ENCODE peak calls at places on chromosomes 4 and X, in four cellular contexts. One of them, this sample, is unnamed.

GRCh38 chr4:145735330-145735638 is 55.3 kb downstream of the C4orf51 start:
- DNase-seq in fibroblast of lung: peak; percentile 56
- DNase-seq in hepatocyte: peak; percentile 75
- DNase-seq in CD4-positive, CD25-positive, alpha-beta regulatory T cell: no peak
- DNase-seq in this sample: no peak

GRCh38 chr4:7423801-7424552 is 10.8 kb downstream of the PSAPL1 start:
- DNase-seq in fibroblast of lung: no peak
- DNase-seq in hepatocyte: no peak
- DNase-seq in CD4-positive, CD25-positive, alpha-beta regulatory T cell: no peak
- DNase-seq in this sample: no peak

GRCh38 chr4:159229164-159229563 is 126.3 kb downstream of the RAPGEF2 start:
- DNase-seq in fibroblast of lung: peak; percentile 80
- DNase-seq in hepatocyte: peak; percentile 68
- DNase-seq in CD4-positive, CD25-positive, alpha-beta regulatory T cell: no peak
- DNase-seq in this sample: no peak

GRCh38 chr4:178010596-178010995 is 568.4 kb upstream of the AGA start:
- DNase-seq in fibroblast of lung: no peak
- DNase-seq in hepatocyte: no peak
- DNase-seq in CD4-positive, CD25-positive, alpha-beta regulatory T cell: no peak
- DNase-seq in this sample: no peak

GRCh38 chr4:142036795-142037583 is 400.6 kb downstream of the IL15 start:
- DNase-seq in fibroblast of lung: no peak
- DNase-seq in hepatocyte: no peak
- DNase-seq in CD4-positive, CD25-positive, alpha-beta regulatory T cell: no peak
- DNase-seq in this sample: no peak

GRCh38 chr4:55214172-55214571 is 88.8 kb upstream of the KDR start:
- DNase-seq in fibroblast of lung: no peak
- DNase-seq in hepatocyte: no peak
- DNase-seq in CD4-positive, CD25-positive, alpha-beta regulatory T cell: no peak
- DNase-seq in this sample: no peak

GRCh38 chr4:112029642-112030235 is 115.5 kb upstream of the FAM241A start:
- DNase-seq in fibroblast of lung: peak; percentile 2
- DNase-seq in hepatocyte: no peak
- DNase-seq in CD4-positive, CD25-positive, alpha-beta regulatory T cell: no peak
- DNase-seq in this sample: no peak

GRCh38 chr4:40377462-40378385 is 42.6 kb downstream of the CHRNA9 start:
- DNase-seq in fibroblast of lung: peak; percentile 31
- DNase-seq in hepatocyte: peak; percentile 48
- DNase-seq in CD4-positive, CD25-positive, alpha-beta regulatory T cell: no peak
- DNase-seq in this sample: no peak

GRCh38 chrX:3663576-3664290 is 49.7 kb downstream of the PRKX start:
- DNase-seq in fibroblast of lung: no peak
- DNase-seq in hepatocyte: no peak
- DNase-seq in CD4-positive, CD25-positive, alpha-beta regulatory T cell: no peak
- DNase-seq in this sample: no peak

GRCh38 chr4:147543039-147543438 is 62.1 kb downstream of the EDNRA start:
- DNase-seq in fibroblast of lung: peak; percentile 47
- DNase-seq in hepatocyte: no peak
- DNase-seq in CD4-positive, CD25-positive, alpha-beta regulatory T cell: no peak
- DNase-seq in this sample: no peak

GRCh38 chr4:12041828-12042227 is 613.1 kb upstream of the HS3ST1 start:
- DNase-seq in fibroblast of lung: no peak
- DNase-seq in hepatocyte: peak; percentile 13
- DNase-seq in CD4-positive, CD25-positive, alpha-beta regulatory T cell: no peak
- DNase-seq in this sample: no peak

GRCh38 chr4:20629180-20630115 is 70.8 kb upstream of the PACRGL start:
- DNase-seq in fibroblast of lung: no peak
- DNase-seq in hepatocyte: no peak
- DNase-seq in CD4-positive, CD25-positive, alpha-beta regulatory T cell: no peak
- DNase-seq in this sample: no peak

GRCh38 chr4:114180481-114180880 is 201.0 kb upstream of the ARSJ start:
- DNase-seq in fibroblast of lung: peak; percentile 85
- DNase-seq in hepatocyte: peak; percentile 79
- DNase-seq in CD4-positive, CD25-positive, alpha-beta regulatory T cell: peak; percentile 1
- DNase-seq in this sample: peak; percentile 2

GRCh38 chrX:67718926-67719325 is 175.1 kb downstream of the AR start:
- DNase-seq in fibroblast of lung: no peak
- DNase-seq in hepatocyte: no peak
- DNase-seq in CD4-positive, CD25-positive, alpha-beta regulatory T cell: no peak
- DNase-seq in this sample: no peak

GRCh38 chrX:87526281-87526680 is 8.7 kb downstream of the KLHL4 start:
- DNase-seq in fibroblast of lung: no peak
- DNase-seq in hepatocyte: no peak
- DNase-seq in CD4-positive, CD25-positive, alpha-beta regulatory T cell: no peak
- DNase-seq in this sample: no peak

GRCh38 chr4:107035711-107036601 is at the start of gene DKK2:
- DNase-seq in fibroblast of lung: no peak
- DNase-seq in hepatocyte: peak; percentile 43
- DNase-seq in CD4-positive, CD25-positive, alpha-beta regulatory T cell: no peak
- DNase-seq in this sample: no peak

GRCh38 chr4:76784237-76784636 is 113.7 kb downstream of the SOWAHB start:
- DNase-seq in fibroblast of lung: peak; percentile 7
- DNase-seq in hepatocyte: no peak
- DNase-seq in CD4-positive, CD25-positive, alpha-beta regulatory T cell: no peak
- DNase-seq in this sample: no peak

GRCh38 chr4:72468904-72469502 is 100.0 kb downstream of the ADAMTS3 start:
- DNase-seq in fibroblast of lung: peak; percentile 59
- DNase-seq in hepatocyte: peak; percentile 60
- DNase-seq in CD4-positive, CD25-positive, alpha-beta regulatory T cell: no peak
- DNase-seq in this sample: no peak

GRCh38 chr4:173503330-173504180 is 26.5 kb downstream of the HAND2 start:
- DNase-seq in fibroblast of lung: no peak
- DNase-seq in hepatocyte: no peak
- DNase-seq in CD4-positive, CD25-positive, alpha-beta regulatory T cell: no peak
- DNase-seq in this sample: no peak

GRCh38 chr4:93814722-93815121 is 13.8 kb upstream of the ATOH1 start:
- DNase-seq in fibroblast of lung: no peak
- DNase-seq in hepatocyte: no peak
- DNase-seq in CD4-positive, CD25-positive, alpha-beta regulatory T cell: no peak
- DNase-seq in this sample: no peak

GRCh38 chr4:144967161-144967560 is 130.8 kb downstream of the ANAPC10 start:
- DNase-seq in fibroblast of lung: no peak
- DNase-seq in hepatocyte: no peak
- DNase-seq in CD4-positive, CD25-positive, alpha-beta regulatory T cell: no peak
- DNase-seq in this sample: no peak

GRCh38 chr4:157172011-157172410 is 48.5 kb upstream of the GRIA2 start:
- DNase-seq in fibroblast of lung: peak; percentile 51
- DNase-seq in hepatocyte: no peak
- DNase-seq in CD4-positive, CD25-positive, alpha-beta regulatory T cell: no peak
- DNase-seq in this sample: no peak

GRCh38 chr4:122346503-122346902 is 32.3 kb upstream of the ADAD1 start:
- DNase-seq in fibroblast of lung: no peak
- DNase-seq in hepatocyte: no peak
- DNase-seq in CD4-positive, CD25-positive, alpha-beta regulatory T cell: no peak
- DNase-seq in this sample: no peak
- H3K36me3 ChIP-seq in fibroblast of lung: no peaks in the 10 kb centered on the region
- H3K36me3 ChIP-seq in hepatocyte: no peaks in the 10 kb centered on the region
- H3K36me3 ChIP-seq in CD4-positive, CD25-positive, alpha-beta regulatory T cell: peaks cover 80% of the 10 kb centered on the region
- H3K36me3 ChIP-seq in this sample: peaks cover 21% of the 10 kb centered on the region

DNA sequence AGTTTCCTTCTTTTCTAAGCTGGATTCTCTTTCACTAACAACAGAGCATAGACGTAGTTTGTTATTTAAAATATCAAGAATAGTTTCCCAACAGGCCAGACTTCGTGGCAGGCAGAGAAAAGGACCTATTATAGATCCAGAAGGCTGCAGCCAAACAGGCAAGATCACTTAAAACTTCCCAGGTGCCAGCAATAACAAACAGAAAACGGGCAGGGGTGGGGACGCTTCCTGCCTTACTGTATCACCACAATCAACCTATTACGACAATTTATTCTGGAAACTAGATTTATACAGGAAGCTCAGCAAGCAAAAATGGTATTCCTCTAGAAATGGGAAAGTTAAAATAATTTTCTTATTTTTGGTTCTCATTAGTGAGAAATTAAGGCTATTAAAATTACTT is 22.1 kb downstream of the RWDD4 start:
- DNase-seq in fibroblast of lung: peak; percentile 36
- DNase-seq in hepatocyte: no peak
- DNase-seq in CD4-positive, CD25-positive, alpha-beta regulatory T cell: no peak
- DNase-seq in this sample: no peak
- H3K4me3 ChIP-seq in fibroblast of lung: no peak overlapping the region
- H3K4me3 ChIP-seq in hepatocyte: no peak overlapping the region
- H3K4me3 ChIP-seq in CD4-positive, CD25-positive, alpha-beta regulatory T cell: no peak overlapping the region
- H3K4me3 ChIP-seq in this sample: no peak overlapping the region

DNA sequence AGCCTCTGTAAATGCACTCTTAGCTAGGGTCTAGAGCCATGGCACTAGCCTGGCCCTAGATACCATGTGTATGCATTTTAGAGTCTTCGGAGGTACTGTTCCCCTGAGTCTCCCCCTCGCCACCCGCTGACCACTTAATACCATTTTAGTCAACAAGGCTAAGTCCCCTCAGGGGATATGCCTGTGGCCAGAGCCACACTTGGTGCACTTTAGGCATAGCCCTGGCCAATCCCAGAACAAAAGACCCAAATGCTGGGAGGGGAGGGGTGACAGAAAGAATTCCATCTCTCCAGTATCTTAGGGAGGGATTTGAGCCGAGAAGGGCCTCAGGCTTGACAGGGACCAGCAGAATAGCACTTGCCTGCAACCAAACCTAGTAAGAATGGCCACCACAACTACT is 28.6 kb upstream of the BCORL1 start:
- DNase-seq in fibroblast of lung: no peak
- DNase-seq in hepatocyte: no peak
- DNase-seq in CD4-positive, CD25-positive, alpha-beta regulatory T cell: no peak
- DNase-seq in this sample: no peak
- H3K4me1 ChIP-seq in fibroblast of lung: no peaks in the 10 kb centered on the region
- H3K4me1 ChIP-seq in hepatocyte: no peaks in the 10 kb centered on the region
- H3K4me1 ChIP-seq in CD4-positive, CD25-positive, alpha-beta regulatory T cell: peaks cover 14% of the 10 kb centered on the region
- H3K4me1 ChIP-seq in this sample: peaks cover 12% of the 10 kb centered on the region

GRCh38 chr4:75659512-75660031 is 13.6 kb downstream of the G3BP2 start:
- DNase-seq in fibroblast of lung: no peak
- DNase-seq in hepatocyte: no peak
- DNase-seq in CD4-positive, CD25-positive, alpha-beta regulatory T cell: no peak
- DNase-seq in this sample: no peak

GRCh38 chr4:75658881-75659280 is 14.3 kb downstream of the G3BP2 start:
- DNase-seq in fibroblast of lung: peak; percentile 37
- DNase-seq in hepatocyte: peak; percentile 65
- DNase-seq in CD4-positive, CD25-positive, alpha-beta regulatory T cell: no peak
- DNase-seq in this sample: no peak

GRCh38 chr4:75655562-75655961 is 17.6 kb downstream of the G3BP2 start:
- DNase-seq in fibroblast of lung: no peak
- DNase-seq in hepatocyte: no peak
- DNase-seq in CD4-positive, CD25-positive, alpha-beta regulatory T cell: no peak
- DNase-seq in this sample: peak; percentile 62

GRCh38 chr4:75662626-75663025 is 10.6 kb downstream of the G3BP2 start:
- DNase-seq in fibroblast of lung: no peak
- DNase-seq in hepatocyte: no peak
- DNase-seq in CD4-positive, CD25-positive, alpha-beta regulatory T cell: no peak
- DNase-seq in this sample: no peak

GRCh38 chr4:75660491-75660890 is 12.7 kb downstream of the G3BP2 start:
- DNase-seq in fibroblast of lung: no peak
- DNase-seq in hepatocyte: no peak
- DNase-seq in CD4-positive, CD25-positive, alpha-beta regulatory T cell: no peak
- DNase-seq in this sample: no peak
- H3K36me3 ChIP-seq in fibroblast of lung: peaks cover 4% of the 10 kb centered on the region
- H3K36me3 ChIP-seq in hepatocyte: no peaks in the 10 kb centered on the region
- H3K36me3 ChIP-seq in CD4-positive, CD25-positive, alpha-beta regulatory T cell: peaks cover 60% of the 10 kb centered on the region
- H3K36me3 ChIP-seq in this sample: peaks cover 27% of the 10 kb centered on the region

This sample was measured in CD4-positive, alpha-beta memory T cell.